ENCODE peak calls at places on chromosomes 16 and 17, in nine cellular contexts. One of them, this sample, is unnamed.
A peak's percentile ranks its signal among the peaks of the same experiment; 100 is the strongest.

GRCh38 chr16:2507052-2507678 is 6.6 kb upstream of the ATP6V0C start:
- DNase-seq in D341Med: no peak
- DNase-seq in activated CD4-positive, alpha-beta memory T cell treated with anti-CD3 and anti-CD28 coated beads for 36 hours: no peak
- DNase-seq in DMS79: no peak
- DNase-seq in NCI-H524 treated with DMSO at 0.1 percent for 48 hours: no peak
- DNase-seq in occipital lobe: no peak
- DNase-seq in activated CD8-positive, alpha-beta memory T cell treated with anti-CD3 and anti-CD28 coated beads for 1 hour: no peak
- DNase-seq in stimulated activated CD8-positive, alpha-beta memory T cell treated with anti-CD3 and anti-CD28 coated beads, Interleukin-4, amount 100 ng/mL, for 24 hours: no peak
- DNase-seq in anterior cingulate cortex: no peak
- DNase-seq in this sample: no peak

GRCh38 chr17:45995617-45996270 is 3.3 kb upstream of the STH start:
- DNase-seq in D341Med: no peak
- DNase-seq in activated CD4-positive, alpha-beta memory T cell treated with anti-CD3 and anti-CD28 coated beads for 36 hours: no peak
- DNase-seq in DMS79: no peak
- DNase-seq in NCI-H524 treated with DMSO at 0.1 percent for 48 hours: no peak
- DNase-seq in occipital lobe: no peak
- DNase-seq in activated CD8-positive, alpha-beta memory T cell treated with anti-CD3 and anti-CD28 coated beads for 1 hour: no peak
- DNase-seq in stimulated activated CD8-positive, alpha-beta memory T cell treated with anti-CD3 and anti-CD28 coated beads, Interleukin-4, amount 100 ng/mL, for 24 hours: no peak
- DNase-seq in anterior cingulate cortex: no peak
- DNase-seq in this sample: no peak

GRCh38 chr17:47797797-47798196 is 23.8 kb downstream of the OSBPL7 start:
- DNase-seq in D341Med: no peak
- DNase-seq in activated CD4-positive, alpha-beta memory T cell treated with anti-CD3 and anti-CD28 coated beads for 36 hours: no peak
- DNase-seq in DMS79: no peak
- DNase-seq in NCI-H524 treated with DMSO at 0.1 percent for 48 hours: no peak
- DNase-seq in occipital lobe: no peak
- DNase-seq in activated CD8-positive, alpha-beta memory T cell treated with anti-CD3 and anti-CD28 coated beads for 1 hour: no peak
- DNase-seq in stimulated activated CD8-positive, alpha-beta memory T cell treated with anti-CD3 and anti-CD28 coated beads, Interleukin-4, amount 100 ng/mL, for 24 hours: no peak
- DNase-seq in anterior cingulate cortex: no peak
- DNase-seq in this sample: no peak

GRCh38 chr16:4152267-4152666 is 36.0 kb upstream of the ADCY9 start:
- DNase-seq in D341Med: no peak
- DNase-seq in activated CD4-positive, alpha-beta memory T cell treated with anti-CD3 and anti-CD28 coated beads for 36 hours: no peak
- DNase-seq in DMS79: no peak
- DNase-seq in NCI-H524 treated with DMSO at 0.1 percent for 48 hours: no peak
- DNase-seq in occipital lobe: no peak
- DNase-seq in activated CD8-positive, alpha-beta memory T cell treated with anti-CD3 and anti-CD28 coated beads for 1 hour: no peak
- DNase-seq in stimulated activated CD8-positive, alpha-beta memory T cell treated with anti-CD3 and anti-CD28 coated beads, Interleukin-4, amount 100 ng/mL, for 24 hours: no peak
- DNase-seq in anterior cingulate cortex: no peak
- DNase-seq in this sample: no peak

GRCh38 chr17:81486174-81486810 is 26.3 kb downstream of the ACTG1 start:
- DNase-seq in D341Med: no peak
- DNase-seq in activated CD4-positive, alpha-beta memory T cell treated with anti-CD3 and anti-CD28 coated beads for 36 hours: no peak
- DNase-seq in DMS79: no peak
- DNase-seq in NCI-H524 treated with DMSO at 0.1 percent for 48 hours: no peak
- DNase-seq in occipital lobe: no peak
- DNase-seq in activated CD8-positive, alpha-beta memory T cell treated with anti-CD3 and anti-CD28 coated beads for 1 hour: no peak
- DNase-seq in stimulated activated CD8-positive, alpha-beta memory T cell treated with anti-CD3 and anti-CD28 coated beads, Interleukin-4, amount 100 ng/mL, for 24 hours: no peak
- DNase-seq in anterior cingulate cortex: no peak
- DNase-seq in this sample: no peak

GRCh38 chr17:29927546-29927945 is 2.5 kb downstream of the SSH2 start:
- DNase-seq in D341Med: no peak
- DNase-seq in activated CD4-positive, alpha-beta memory T cell treated with anti-CD3 and anti-CD28 coated beads for 36 hours: no peak
- DNase-seq in DMS79: peak; percentile 19
- DNase-seq in NCI-H524 treated with DMSO at 0.1 percent for 48 hours: no peak
- DNase-seq in occipital lobe: no peak
- DNase-seq in activated CD8-positive, alpha-beta memory T cell treated with anti-CD3 and anti-CD28 coated beads for 1 hour: no peak
- DNase-seq in stimulated activated CD8-positive, alpha-beta memory T cell treated with anti-CD3 and anti-CD28 coated beads, Interleukin-4, amount 100 ng/mL, for 24 hours: no peak
- DNase-seq in anterior cingulate cortex: no peak
- DNase-seq in this sample: no peak

GRCh38 chr17:38702166-38702899 is 2.7 kb upstream of the MLLT6 start:
- DNase-seq in D341Med: peak; percentile 97
- DNase-seq in activated CD4-positive, alpha-beta memory T cell treated with anti-CD3 and anti-CD28 coated beads for 36 hours: peak; percentile 92
- DNase-seq in DMS79: peak; percentile 65
- DNase-seq in NCI-H524 treated with DMSO at 0.1 percent for 48 hours: no peak
- DNase-seq in occipital lobe: peak; percentile 79
- DNase-seq in activated CD8-positive, alpha-beta memory T cell treated with anti-CD3 and anti-CD28 coated beads for 1 hour: peak; percentile 46
- DNase-seq in stimulated activated CD8-positive, alpha-beta memory T cell treated with anti-CD3 and anti-CD28 coated beads, Interleukin-4, amount 100 ng/mL, for 24 hours: peak; percentile 73
- DNase-seq in anterior cingulate cortex: peak; percentile 62
- DNase-seq in this sample: peak; percentile 91

GRCh38 chr17:46770818-46771600 is 47.5 kb downstream of the WNT3 start:
- DNase-seq in D341Med: peak; percentile 88
- DNase-seq in activated CD4-positive, alpha-beta memory T cell treated with anti-CD3 and anti-CD28 coated beads for 36 hours: peak; percentile 35
- DNase-seq in DMS79: peak; percentile 20
- DNase-seq in NCI-H524 treated with DMSO at 0.1 percent for 48 hours: peak; percentile 16
- DNase-seq in occipital lobe: no peak
- DNase-seq in activated CD8-positive, alpha-beta memory T cell treated with anti-CD3 and anti-CD28 coated beads for 1 hour: no peak
- DNase-seq in stimulated activated CD8-positive, alpha-beta memory T cell treated with anti-CD3 and anti-CD28 coated beads, Interleukin-4, amount 100 ng/mL, for 24 hours: peak; percentile 16
- DNase-seq in anterior cingulate cortex: no peak
- DNase-seq in this sample: peak; percentile 71

GRCh38 chr17:82528484-82529265 is 9.1 kb downstream of the FOXK2 start:
- DNase-seq in D341Med: peak; percentile 72
- DNase-seq in activated CD4-positive, alpha-beta memory T cell treated with anti-CD3 and anti-CD28 coated beads for 36 hours: peak; percentile 20
- DNase-seq in DMS79: no peak
- DNase-seq in NCI-H524 treated with DMSO at 0.1 percent for 48 hours: peak; percentile 15
- DNase-seq in occipital lobe: peak; percentile 70
- DNase-seq in activated CD8-positive, alpha-beta memory T cell treated with anti-CD3 and anti-CD28 coated beads for 1 hour: no peak
- DNase-seq in stimulated activated CD8-positive, alpha-beta memory T cell treated with anti-CD3 and anti-CD28 coated beads, Interleukin-4, amount 100 ng/mL, for 24 hours: no peak
- DNase-seq in anterior cingulate cortex: peak; percentile 57
- DNase-seq in this sample: no peak

GRCh38 chr16:71406316-71406715 is 35.5 kb downstream of the TLE7 start:
- DNase-seq in D341Med: no peak
- DNase-seq in activated CD4-positive, alpha-beta memory T cell treated with anti-CD3 and anti-CD28 coated beads for 36 hours: no peak
- DNase-seq in DMS79: no peak
- DNase-seq in NCI-H524 treated with DMSO at 0.1 percent for 48 hours: no peak
- DNase-seq in occipital lobe: no peak
- DNase-seq in activated CD8-positive, alpha-beta memory T cell treated with anti-CD3 and anti-CD28 coated beads for 1 hour: no peak
- DNase-seq in stimulated activated CD8-positive, alpha-beta memory T cell treated with anti-CD3 and anti-CD28 coated beads, Interleukin-4, amount 100 ng/mL, for 24 hours: no peak
- DNase-seq in anterior cingulate cortex: no peak
- DNase-seq in this sample: no peak

GRCh38 chr16:16018705-16019104 is 69.3 kb downstream of the ABCC1 start:
- DNase-seq in D341Med: no peak
- DNase-seq in activated CD4-positive, alpha-beta memory T cell treated with anti-CD3 and anti-CD28 coated beads for 36 hours: no peak
- DNase-seq in DMS79: no peak
- DNase-seq in NCI-H524 treated with DMSO at 0.1 percent for 48 hours: no peak
- DNase-seq in occipital lobe: no peak
- DNase-seq in activated CD8-positive, alpha-beta memory T cell treated with anti-CD3 and anti-CD28 coated beads for 1 hour: no peak
- DNase-seq in stimulated activated CD8-positive, alpha-beta memory T cell treated with anti-CD3 and anti-CD28 coated beads, Interleukin-4, amount 100 ng/mL, for 24 hours: no peak
- DNase-seq in anterior cingulate cortex: no peak
- DNase-seq in this sample: no peak

GRCh38 chr16:12062343-12063003 is 85.9 kb downstream of the SNX29 start:
- DNase-seq in D341Med: no peak
- DNase-seq in activated CD4-positive, alpha-beta memory T cell treated with anti-CD3 and anti-CD28 coated beads for 36 hours: no peak
- DNase-seq in DMS79: no peak
- DNase-seq in NCI-H524 treated with DMSO at 0.1 percent for 48 hours: no peak
- DNase-seq in occipital lobe: peak; percentile 13
- DNase-seq in activated CD8-positive, alpha-beta memory T cell treated with anti-CD3 and anti-CD28 coated beads for 1 hour: no peak
- DNase-seq in stimulated activated CD8-positive, alpha-beta memory T cell treated with anti-CD3 and anti-CD28 coated beads, Interleukin-4, amount 100 ng/mL, for 24 hours: no peak
- DNase-seq in anterior cingulate cortex: no peak
- DNase-seq in this sample: no peak

GRCh38 chr16:71357681-71358080 is 842 bp upstream of the CALB2 start:
- DNase-seq in D341Med: no peak
- DNase-seq in activated CD4-positive, alpha-beta memory T cell treated with anti-CD3 and anti-CD28 coated beads for 36 hours: no peak
- DNase-seq in DMS79: no peak
- DNase-seq in NCI-H524 treated with DMSO at 0.1 percent for 48 hours: no peak
- DNase-seq in occipital lobe: no peak
- DNase-seq in activated CD8-positive, alpha-beta memory T cell treated with anti-CD3 and anti-CD28 coated beads for 1 hour: no peak
- DNase-seq in stimulated activated CD8-positive, alpha-beta memory T cell treated with anti-CD3 and anti-CD28 coated beads, Interleukin-4, amount 100 ng/mL, for 24 hours: no peak
- DNase-seq in anterior cingulate cortex: no peak
- DNase-seq in this sample: peak; percentile 31

GRCh38 chr16:67881557-67882220 is 3.0 kb upstream of the NRN1L start:
- DNase-seq in D341Med: no peak
- DNase-seq in activated CD4-positive, alpha-beta memory T cell treated with anti-CD3 and anti-CD28 coated beads for 36 hours: no peak
- DNase-seq in DMS79: no peak
- DNase-seq in NCI-H524 treated with DMSO at 0.1 percent for 48 hours: no peak
- DNase-seq in occipital lobe: no peak
- DNase-seq in activated CD8-positive, alpha-beta memory T cell treated with anti-CD3 and anti-CD28 coated beads for 1 hour: no peak
- DNase-seq in stimulated activated CD8-positive, alpha-beta memory T cell treated with anti-CD3 and anti-CD28 coated beads, Interleukin-4, amount 100 ng/mL, for 24 hours: no peak
- DNase-seq in anterior cingulate cortex: peak; percentile 59
- DNase-seq in this sample: no peak

GRCh38 chr17:62895650-62896301 is 70.3 kb upstream of the TANC2 start:
- DNase-seq in D341Med: no peak
- DNase-seq in activated CD4-positive, alpha-beta memory T cell treated with anti-CD3 and anti-CD28 coated beads for 36 hours: no peak
- DNase-seq in DMS79: no peak
- DNase-seq in NCI-H524 treated with DMSO at 0.1 percent for 48 hours: no peak
- DNase-seq in occipital lobe: no peak
- DNase-seq in activated CD8-positive, alpha-beta memory T cell treated with anti-CD3 and anti-CD28 coated beads for 1 hour: no peak
- DNase-seq in stimulated activated CD8-positive, alpha-beta memory T cell treated with anti-CD3 and anti-CD28 coated beads, Interleukin-4, amount 100 ng/mL, for 24 hours: no peak
- DNase-seq in anterior cingulate cortex: no peak
- DNase-seq in this sample: no peak